ENCODE peak calls at places on chromosomes 5 and 9, in five cellular contexts. G is prostate gland, Q is HFFc6, N is lower leg skin, F is right cardiac atrium. C is an unnamed sample.

GRCh38 chr5:35656721-35657120 is 39.1 kb downstream of the SPEF2 start:
- DNase-seq in Q (peak; percentile 51), N (no peak), F (no peak), G (no peak), C (no peak)

GRCh38 chr9:2355594-2355993 is 266.0 kb upstream of the VLDLR start:
- DNase-seq in N (no peak), G (no peak), Q (no peak), F (no peak), C (no peak)

GRCh38 chr9:93577045-93577939 is 908 bp downstream of the PHF2 start:
- DNase-seq in Q (no peak), F (peak; percentile 85), N (no peak), G (peak; percentile 62), C (no peak)

GRCh38 chr9:105539452-105539851 is 18.5 kb upstream of the FKTN start:
- DNase-seq in N (no peak), G (no peak), F (no peak), Q (no peak), C (no peak)

GRCh38 chr5:125865166-125865815 is 557.9 kb upstream of the GRAMD2B start:
- DNase-seq in N (no peak), F (no peak), Q (no peak), G (no peak), C (no peak)

GRCh38 chr9:108194154-108194553 is 661.6 kb downstream of the ACTL7B start:
- DNase-seq in N (no peak), G (no peak), Q (no peak), F (no peak), C (no peak)

GRCh38 chr5:440413-441180 is 2.4 kb upstream of the EXOC3 start:
- DNase-seq in G (no peak), Q (no peak), N (no peak), F (no peak), C (no peak)

GRCh38 chr9:3980771-3981170 is 319.1 kb downstream of the GLIS3 start:
- DNase-seq in F (no peak), Q (no peak), G (no peak), N (no peak), C (no peak)

GRCh38 chr5:115773010-115773580 is 43.4 kb downstream of the CDO1 start:
- DNase-seq in F (peak; percentile 61), Q (no peak), G (no peak), N (no peak), C (no peak)

GRCh38 chr9:111728143-111728542 is 66.6 kb downstream of the SHOC1 start:
- DNase-seq in Q (no peak), G (no peak), F (no peak), N (no peak), C (no peak)

GRCh38 chr5:54087436-54087835 is 222.9 kb downstream of the ARL15 start:
- DNase-seq in G (no peak), F (no peak), Q (peak; percentile 83), N (no peak), C (no peak)

GRCh38 chr9:3751125-3751758 is 225.4 kb upstream of the RFX3 start:
- DNase-seq in F (no peak), N (no peak), G (peak; percentile 16), Q (peak; percentile 58), C (no peak)

GRCh38 chr9:81666123-81666522 is 23.2 kb downstream of the TLE1 start:
- DNase-seq in Q (no peak), F (no peak), G (no peak), N (no peak), C (no peak)

GRCh38 chr9:30723656-30724055 is 1660.8 kb upstream of the ACO1 start:
- DNase-seq in G (no peak), N (no peak), Q (no peak), F (peak; percentile 3), C (no peak)

GRCh38 chr5:115530426-115530825 is 14.1 kb downstream of the FEM1C start:
- DNase-seq in Q (no peak), F (no peak), N (no peak), G (no peak), C (no peak)